ENCODE peak calls at places on chromosomes 3 and 15, in six cellular contexts. E is astrocyte, Q is left ventricle myocardium inferior, O is heart right ventricle, K is thoracic aorta, Z is adrenal gland. V is an unnamed sample. For H3K4me1, the result is how much of the 10 kb centered on the place peaks cover.

GRCh38 chr3:71784201-71784913 is 591 bp downstream of the PROK2 start:
- DNase-seq in O (no peak), Q (no peak), K (no peak), E (no peak), Z (no peak), V (no peak)

GRCh38 chr3:197417451-197417850 is 119.0 kb upstream of the DLG1 start:
- DNase-seq in Q (no peak), O (no peak), K (no peak), Z (no peak), E (no peak), V (no peak)

GRCh38 chr3:99645277-99646106 is 7.1 kb downstream of the COL8A1 start:
- DNase-seq in Q (no peak), O (no peak), Z (no peak), K (no peak), E (peak), V (no peak)

GRCh38 chr3:101351834-101352233 is 31.5 kb upstream of the IMPG2 start:
- DNase-seq in K (no peak), Q (no peak), E (no peak), Z (no peak), O (no peak), V (no peak)

GRCh38 chr3:172138792-172139507 is 99.6 kb downstream of the FNDC3B start:
- DNase-seq in O (peak), E (peak), Q (no peak), K (no peak), Z (peak), V (no peak)

GRCh38 chr3:146542179-146542578 is 2.2 kb downstream of the PLSCR1 start:
- DNase-seq in O (no peak), K (no peak), Q (no peak), E (peak), Z (no peak), V (no peak)

GRCh38 chr15:39578851-39579486 is 1.9 kb upstream of the THBS1 start:
- DNase-seq in O (no peak), Z (no peak), K (no peak), E (no peak), Q (no peak), V (no peak)

GRCh38 chr15:80967451-80967850 is 22.2 kb downstream of the MESD start:
- DNase-seq in K (no peak), E (peak), O (no peak), Z (no peak), Q (no peak), V (no peak)

GRCh38 chr3:120730576-120731542 is 11.5 kb downstream of the RABL3 start:
- DNase-seq in E (no peak), O (no peak), K (no peak), Q (no peak), Z (no peak), V (no peak)

GRCh38 chr3:129050556-129051295 is 9.9 kb upstream of the GP9 start:
- DNase-seq in K (no peak), E (no peak), O (no peak), Q (no peak), Z (no peak), V (no peak)

GRCh38 chr15:40269604-40270003 is 13.3 kb downstream of the ANKRD63 start:
- DNase-seq in K (no peak), Q (no peak), O (no peak), E (no peak), Z (no peak), V (no peak)

GRCh38 chr15:57820119-57820518 is 113.6 kb downstream of the POLR2M start:
- DNase-seq in E (peak), O (no peak), Q (no peak), Z (no peak), K (no peak), V (no peak)

GRCh38 chr15:38050988-38051387 is 116.5 kb downstream of the TMCO5A start:
- DNase-seq in E (no peak), Q (no peak), Z (no peak), O (no peak), K (no peak), V (no peak)

GRCh38 chr3:65902304-65902793 is 136.4 kb downstream of the MAGI1 start:
- DNase-seq in Z (no peak), E (no peak), Q (no peak), O (no peak), K (no peak), V (no peak)

GRCh38 chr3:172464306-172464705 is 16.1 kb upstream of the GHSR start:
- DNase-seq in O (no peak), E (no peak), Z (no peak), K (no peak), Q (no peak), V (no peak)

GRCh38 chr3:123789160-123789559 is 95.0 kb downstream of the MYLK start:
- DNase-seq in K (no peak), Z (no peak), Q (no peak), E (no peak), O (no peak), V (no peak)

GRCh38 chr15:95988574-95988887 is 342.0 kb upstream of the NR2F2 start:
- DNase-seq in O (no peak), E (no peak), Q (no peak), Z (no peak), K (no peak), V (no peak)

GRCh38 chr3:141782386-141782932 is 19.3 kb downstream of the GRK7 start:
- DNase-seq in Z (no peak), K (no peak), Q (no peak), O (no peak), E (no peak), V (no peak)

GRCh38 chr3:16885588-16885903 is 791 bp downstream of the PLCL2 start:
- DNase-seq in E (no peak), K (no peak), Q (no peak), Z (no peak), O (no peak), V (no peak)

GRCh38 chr15:88238618-88239430 is 17.7 kb downstream of the NTRK3 start:
- DNase-seq in K (no peak), Q (no peak), Z (no peak), E (peak), O (no peak), V (no peak)

GRCh38 chr15:60649845-60650548 is 171.1 kb upstream of the ICE2 start:
- DNase-seq in Z (no peak), K (no peak), E (no peak), Q (no peak), O (no peak), V (no peak)

GRCh38 chr3:52530918-52531635 is 2.6 kb downstream of the NT5DC2 start:
- DNase-seq in O (peak), Z (no peak), E (no peak), Q (peak), K (no peak), V (no peak)

GRCh38 chr3:107988464-107989156 is 102.2 kb downstream of the CD47 start:
- DNase-seq in O (peak), E (peak), Q (peak), K (peak), Z (no peak), V (no peak)

GRCh38 chr3:63762180-63762579 is 56.9 kb upstream of the C3orf49 start:
- DNase-seq in Z (no peak), E (peak), K (no peak), Q (no peak), O (no peak), V (no peak)

GRCh38 chr3:194212869-194213320 is 76.9 kb downstream of the HES1 start:
- DNase-seq in E (peak), Z (no peak), K (no peak), Q (no peak), O (no peak), V (no peak)

GRCh38 chr3:151198849-151199248 is 4.2 kb downstream of the GPR171 start:
- DNase-seq in K (no peak), E (no peak), O (no peak), Q (no peak), Z (no peak), V (no peak)

GRCh38 chr3:139202226-139202958 is 141.4 kb upstream of the MRPS22 start:
- DNase-seq in O (peak), Z (no peak), Q (no peak), K (no peak), E (no peak), V (no peak)

GRCh38 chr3:62892951-62893350 is 17.7 kb upstream of the CADPS start:
- DNase-seq in E (no peak), O (no peak), Q (no peak), K (no peak), Z (no peak), V (no peak)

GRCh38 chr3:111980716-111981456 is 2.1 kb downstream of the ABHD10 start:
- DNase-seq in E (no peak), Q (no peak), O (no peak), Z (no peak), K (no peak), V (no peak)

GRCh38 chr3:32384938-32385337 is 6.7 kb upstream of the CMTM7 start:
- DNase-seq in Z (no peak), E (no peak), Q (no peak), O (peak), K (no peak), V (no peak)

GRCh38 chr15:89143503-89144162 is 55.4 kb downstream of the ABHD2 start:
- DNase-seq in K (no peak), Q (no peak), O (no peak), E (peak), Z (no peak), V (no peak)

GRCh38 chr15:48866141-48866563 is 11.8 kb upstream of the EID1 start:
- DNase-seq in E (peak), K (no peak), Z (no peak), Q (no peak), O (no peak), V (no peak)

GRCh38 chr3:12549971-12550760 is 4.9 kb upstream of the MKRN2OS start:
- DNase-seq in Q (no peak), O (no peak), K (no peak), Z (no peak), E (no peak), V (no peak)

GRCh38 chr3:34864011-34864410 is 775.3 kb upstream of the ARPP21 start:
- DNase-seq in E (peak), O (no peak), Z (no peak), K (no peak), Q (no peak), V (no peak)

GRCh38 chr3:63400259-63400860 is 122.3 kb downstream of the SYNPR start:
- DNase-seq in E (peak), K (no peak), Q (no peak), O (no peak), Z (peak), V (no peak)

GRCh38 chr3:150299221-150299620 is 108.9 kb upstream of the TSC22D2 start:
- DNase-seq in Q (no peak), Z (no peak), E (peak), K (no peak), O (no peak), V (no peak)

DNA sequence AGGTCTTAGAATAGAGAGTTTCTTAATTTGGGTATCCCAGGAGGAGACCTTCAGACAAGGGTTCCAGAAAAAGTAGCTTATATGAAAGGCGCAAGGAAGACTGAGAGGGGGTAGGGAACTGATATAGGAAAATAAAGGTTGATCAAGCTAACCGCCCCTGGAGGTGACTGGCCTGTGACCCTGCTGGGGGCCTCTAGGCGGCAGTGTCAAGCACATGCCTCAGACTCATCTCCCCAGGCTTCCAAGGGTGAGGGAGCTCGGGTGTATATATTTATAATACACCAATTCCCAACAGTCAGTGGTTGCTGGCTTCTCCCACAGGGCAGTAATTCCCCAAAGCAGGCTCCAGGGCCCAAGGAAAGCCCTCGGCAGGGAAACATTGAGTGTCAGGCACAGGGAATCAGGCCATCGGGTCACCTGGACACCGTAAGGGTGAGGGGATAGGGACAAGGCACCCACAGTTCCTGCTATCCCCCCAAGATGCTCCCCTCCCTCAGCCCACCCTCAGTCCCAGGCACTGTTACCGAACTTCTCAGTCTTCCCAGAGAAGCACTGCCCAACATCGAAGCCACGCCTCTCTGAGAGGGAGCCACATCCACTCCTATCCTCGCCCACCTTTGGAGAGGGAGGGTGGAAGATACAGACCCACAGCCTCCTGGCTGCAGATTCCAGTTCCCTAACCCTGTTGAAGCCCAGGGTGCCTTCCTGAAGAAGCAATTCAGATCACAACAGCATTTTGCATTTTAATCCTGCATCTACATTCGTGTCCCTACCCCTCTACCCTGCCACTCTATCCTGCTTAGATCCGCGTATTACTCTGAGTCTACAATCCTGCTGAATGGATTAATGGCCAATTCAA is 19.5 kb upstream of the CAV3 start:
- DNase-seq in E (no peak), O (no peak), K (no peak), Z (no peak), Q (no peak), V (no peak)
- TF ChIP-seq CTCF in E (no peak), O (no peak), K (no peak), Z (no peak), Q (peak), V (no peak)

DNA sequence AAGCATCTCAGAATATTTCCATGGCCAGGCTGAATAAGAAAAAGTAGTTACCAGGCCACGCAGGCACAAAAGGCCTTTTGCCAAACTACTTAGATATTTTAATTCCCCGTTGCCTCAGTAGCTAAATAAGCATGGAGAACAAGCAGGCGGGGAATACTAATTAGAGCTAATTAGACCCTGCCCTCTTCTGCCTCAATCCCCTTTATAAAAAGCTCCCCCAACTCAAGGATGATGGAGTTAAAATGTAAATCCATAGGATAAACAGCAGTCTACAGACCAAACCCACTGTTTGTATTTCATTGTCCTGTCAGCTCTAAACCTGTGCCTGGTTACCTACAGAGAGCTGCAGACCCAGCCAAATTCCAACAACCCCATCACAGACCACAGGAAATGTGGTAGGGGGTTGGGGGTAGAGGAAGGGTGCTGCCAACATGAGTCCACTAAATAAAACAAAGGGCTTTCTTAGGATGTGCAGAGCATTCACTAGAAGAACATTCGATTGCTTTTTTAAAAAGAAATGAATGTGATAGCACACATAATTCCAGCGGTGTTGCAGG is 3.9 kb downstream of the ITGB5 start:
- DNase-seq in O (no peak), Q (no peak), E (no peak), K (no peak), Z (no peak), V (no peak)
- H3K4me1 ChIP-seq in O (half or more), Q (half or more), E (half or more), K (under half), Z (under half), V (half or more)

GRCh38 chr3:116102037-116102436 is 343.2 kb downstream of the LSAMP start:
- DNase-seq in O (no peak), K (no peak), Q (no peak), E (no peak), Z (no peak), V (no peak)
- TF ChIP-seq CTCF in O (no peak), K (no peak), Q (peak), E (no peak), Z (no peak), V (no peak)

GRCh38 chr3:69236808-69237707 is 114.7 kb upstream of the LMOD3 start:
- DNase-seq in Z (no peak), O (peak), K (no peak), E (no peak), Q (no peak), V (no peak)
- H3K4me1 ChIP-seq in Z (under half), O (under half), K (under half), E (under half), Q (under half), V (under half)

DNA sequence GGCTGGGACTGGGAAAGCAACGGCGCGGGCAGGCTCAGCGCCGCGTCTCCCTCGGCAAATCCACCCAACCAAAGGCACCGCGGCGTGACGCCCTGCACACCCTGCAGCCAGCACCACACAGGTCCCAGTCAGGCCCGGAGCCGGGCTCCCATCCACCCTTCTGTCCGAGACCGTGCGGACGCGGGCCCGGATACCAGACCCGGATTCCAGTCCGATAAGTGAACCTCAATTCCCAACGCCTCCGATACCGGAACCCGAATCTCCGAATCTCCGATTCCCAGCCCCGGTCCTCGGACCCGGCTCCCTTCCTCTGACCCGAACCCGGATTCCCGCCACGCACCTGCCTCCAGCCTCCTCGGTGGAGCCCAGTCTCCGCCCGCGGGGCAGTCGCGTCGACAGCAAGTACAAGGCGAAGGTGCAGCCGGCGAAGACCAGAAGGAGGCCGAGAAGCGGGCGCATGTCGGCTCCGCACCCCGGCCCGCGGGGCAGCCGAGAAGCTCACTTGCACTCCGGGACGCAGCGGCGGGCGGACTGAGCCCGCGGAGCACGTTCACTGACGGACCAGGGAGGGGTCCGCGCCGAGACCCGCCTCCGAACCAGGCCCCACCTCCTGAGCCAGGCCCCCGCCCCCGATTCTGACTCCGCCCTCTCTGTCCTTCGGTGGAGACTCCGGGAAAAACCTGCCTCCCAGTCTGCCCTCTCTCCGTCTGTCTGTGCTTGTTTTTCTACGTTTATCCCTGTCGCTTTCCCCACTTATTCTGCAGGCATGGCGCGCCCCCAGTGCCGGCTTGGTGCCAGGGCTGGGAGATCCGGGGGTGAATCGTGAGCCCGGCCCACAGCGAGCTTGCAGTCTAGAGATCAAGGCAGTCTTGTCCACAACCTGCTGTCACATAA is at the start of gene TMEM41A:
- DNase-seq in Z (peak), K (peak), Q (peak), O (peak), E (peak), V (peak)
- TF ChIP-seq CTCF in Z (no peak), K (no peak), Q (no peak), O (no peak), E (no peak), V (peak)

DNA sequence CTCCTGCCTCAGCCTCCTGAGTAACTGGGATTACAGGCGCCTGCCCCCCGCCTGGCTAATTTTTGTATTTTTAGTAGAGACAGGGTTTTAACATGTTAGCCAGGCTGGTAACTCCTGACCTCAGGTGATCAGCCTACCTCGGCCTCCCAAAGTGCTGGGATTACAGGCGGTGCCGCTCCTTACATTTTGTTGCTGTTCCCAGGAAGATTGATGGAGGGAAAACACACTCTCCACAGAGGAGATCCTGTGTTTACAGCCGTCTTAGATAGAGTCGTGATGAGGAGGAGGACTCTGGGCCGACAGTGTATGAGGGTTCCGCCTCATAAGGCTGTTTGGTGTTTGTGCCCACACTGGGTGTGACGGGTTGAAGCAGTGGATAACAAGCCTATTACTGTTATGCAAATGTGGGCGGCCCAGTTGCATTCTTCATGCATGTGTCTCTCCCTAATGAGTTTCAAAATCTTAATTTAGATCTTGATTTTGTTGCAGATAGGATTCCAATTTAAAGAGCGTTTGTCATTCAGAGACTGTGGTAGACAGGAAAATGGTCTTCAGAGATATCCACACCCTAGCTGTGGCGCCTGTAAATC is 59.9 kb downstream of the APBA2 start:
- DNase-seq in K (no peak), O (no peak), Q (no peak), E (peak), Z (no peak), V (no peak)
- H3K4me1 ChIP-seq in K (under half), O (under half), Q (under half), E (under half), Z (under half), V (under half)

GRCh38 chr15:32042269-32042996 is 12.1 kb downstream of the CHRNA7 start:
- DNase-seq in E (no peak), Q (no peak), O (no peak), K (no peak), Z (no peak), V (no peak)
- TF ChIP-seq CTCF in E (no peak), Q (peak), O (no peak), K (no peak), Z (no peak), V (no peak)

V was measured in esophagus squamous epithelium.